ENCODE peak calls at places on chromosomes 16 and 17, in four cellular contexts. H, Q, R and Z are unnamed samples.

GRCh38 chr17:72726936-72727335 is 365.6 kb downstream of the SLC39A11 start:
- DNase-seq in R (no peak), Q (no peak), H (peak), Z (no peak)

GRCh38 chr17:38750312-38751121 is 2.0 kb upstream of the PSMB3 start:
- DNase-seq in R (no peak), H (no peak), Q (no peak), Z (no peak)

GRCh38 chr16:82070656-82071369 is 35.8 kb downstream of the HSD17B2 start:
- DNase-seq in H (no peak), Q (no peak), R (no peak), Z (peak)

GRCh38 chr16:69724981-69725479 is 1.3 kb downstream of the NQO1 start:
- DNase-seq in H (no peak), R (no peak), Q (no peak), Z (no peak)

GRCh38 chr17:1899403-1900000 is 69.7 kb downstream of the RPA1 start:
- DNase-seq in H (no peak), Q (no peak), R (no peak), Z (no peak)

GRCh38 chr16:63975669-63976068 is 1146.2 kb downstream of the CDH11 start:
- DNase-seq in Q (no peak), H (no peak), R (no peak), Z (no peak)

GRCh38 chr17:55117063-55117611 is 147.6 kb upstream of the HLF start:
- DNase-seq in R (no peak), H (no peak), Q (no peak), Z (no peak)

GRCh38 chr16:11613381-11614303 is 26.9 kb upstream of the LITAF start:
- DNase-seq in Q (no peak), R (peak), H (peak), Z (peak)